ENCODE peak calls at places on chromosomes 7 and 10, in eight cellular contexts. One of them, this sample, is unnamed.

GRCh38 chr10:34651381-34651780 is 163.7 kb downstream of the PARD3 start:
- DNase-seq in HTR-8/SVneo: no peak
- DNase-seq in esophagus muscularis mucosa: no peak
- DNase-seq in NCI-H748 treated with DMSO at 0.1 percent for 48 hours: no peak
- DNase-seq in GM03348: no peak
- DNase-seq in T-helper 2 cell: no peak
- DNase-seq in cardiac muscle cell: peak
- DNase-seq in EH: no peak
- DNase-seq in this sample: no peak

GRCh38 chr10:123275183-123275549 is 121.0 kb downstream of the BUB3 start:
- DNase-seq in NCI-H748 treated with DMSO at 0.1 percent for 48 hours: no peak
- DNase-seq in esophagus muscularis mucosa: no peak
- DNase-seq in EH: no peak
- DNase-seq in T-helper 2 cell: no peak
- DNase-seq in cardiac muscle cell: no peak
- DNase-seq in HTR-8/SVneo: no peak
- DNase-seq in GM03348: no peak
- DNase-seq in this sample: no peak

GRCh38 chr7:118918556-118918955 is 694.1 kb downstream of the ANKRD7 start:
- DNase-seq in cardiac muscle cell: peak
- DNase-seq in GM03348: no peak
- DNase-seq in T-helper 2 cell: no peak
- DNase-seq in NCI-H748 treated with DMSO at 0.1 percent for 48 hours: peak
- DNase-seq in EH: no peak
- DNase-seq in HTR-8/SVneo: no peak
- DNase-seq in esophagus muscularis mucosa: no peak
- DNase-seq in this sample: no peak

GRCh38 chr7:17965600-17965999 is 25.3 kb upstream of the SNX13 start:
- DNase-seq in HTR-8/SVneo: no peak
- DNase-seq in T-helper 2 cell: no peak
- DNase-seq in EH: peak
- DNase-seq in NCI-H748 treated with DMSO at 0.1 percent for 48 hours: no peak
- DNase-seq in GM03348: peak
- DNase-seq in cardiac muscle cell: no peak
- DNase-seq in esophagus muscularis mucosa: no peak
- DNase-seq in this sample: peak

GRCh38 chr10:416091-416515 is 273.4 kb downstream of the DIP2C start:
- DNase-seq in HTR-8/SVneo: no peak
- DNase-seq in GM03348: no peak
- DNase-seq in NCI-H748 treated with DMSO at 0.1 percent for 48 hours: no peak
- DNase-seq in esophagus muscularis mucosa: peak
- DNase-seq in cardiac muscle cell: no peak
- DNase-seq in EH: no peak
- DNase-seq in T-helper 2 cell: no peak
- DNase-seq in this sample: no peak

GRCh38 chr10:101091546-101092290 is 29.9 kb downstream of the KAZALD1 start:
- DNase-seq in esophagus muscularis mucosa: no peak
- DNase-seq in cardiac muscle cell: no peak
- DNase-seq in NCI-H748 treated with DMSO at 0.1 percent for 48 hours: no peak
- DNase-seq in HTR-8/SVneo: no peak
- DNase-seq in T-helper 2 cell: no peak
- DNase-seq in GM03348: no peak
- DNase-seq in EH: peak
- DNase-seq in this sample: no peak

GRCh38 chr7:131522325-131522920 is 34.0 kb downstream of the PODXL start:
- DNase-seq in GM03348: no peak
- DNase-seq in esophagus muscularis mucosa: no peak
- DNase-seq in EH: peak
- DNase-seq in cardiac muscle cell: no peak
- DNase-seq in T-helper 2 cell: peak
- DNase-seq in NCI-H748 treated with DMSO at 0.1 percent for 48 hours: no peak
- DNase-seq in HTR-8/SVneo: no peak
- DNase-seq in this sample: no peak

GRCh38 chr10:11863353-11864105 is 40.4 kb downstream of the PROSER2 start:
- DNase-seq in HTR-8/SVneo: no peak
- DNase-seq in NCI-H748 treated with DMSO at 0.1 percent for 48 hours: no peak
- DNase-seq in GM03348: no peak
- DNase-seq in EH: no peak
- DNase-seq in cardiac muscle cell: no peak
- DNase-seq in T-helper 2 cell: peak
- DNase-seq in esophagus muscularis mucosa: no peak
- DNase-seq in this sample: no peak

GRCh38 chr7:102287465-102288146 is 938 bp downstream of the SH2B2 start:
- DNase-seq in T-helper 2 cell: peak
- DNase-seq in GM03348: peak
- DNase-seq in NCI-H748 treated with DMSO at 0.1 percent for 48 hours: no peak
- DNase-seq in HTR-8/SVneo: peak
- DNase-seq in esophagus muscularis mucosa: no peak
- DNase-seq in EH: peak
- DNase-seq in cardiac muscle cell: peak
- DNase-seq in this sample: peak

GRCh38 chr10:114526112-114526496 is 121.8 kb upstream of the AFAP1L2 start:
- DNase-seq in T-helper 2 cell: peak
- DNase-seq in esophagus muscularis mucosa: no peak
- DNase-seq in cardiac muscle cell: no peak
- DNase-seq in EH: peak
- DNase-seq in GM03348: no peak
- DNase-seq in HTR-8/SVneo: no peak
- DNase-seq in NCI-H748 treated with DMSO at 0.1 percent for 48 hours: no peak
- DNase-seq in this sample: no peak

GRCh38 chr10:124292911-124293640 is 125.6 kb downstream of the OAT start:
- DNase-seq in GM03348: no peak
- DNase-seq in cardiac muscle cell: no peak
- DNase-seq in HTR-8/SVneo: no peak
- DNase-seq in esophagus muscularis mucosa: no peak
- DNase-seq in NCI-H748 treated with DMSO at 0.1 percent for 48 hours: no peak
- DNase-seq in T-helper 2 cell: no peak
- DNase-seq in EH: peak
- DNase-seq in this sample: no peak

GRCh38 chr10:118811675-118812392 is 57.1 kb upstream of the CACUL1 start:
- DNase-seq in GM03348: no peak
- DNase-seq in NCI-H748 treated with DMSO at 0.1 percent for 48 hours: no peak
- DNase-seq in HTR-8/SVneo: no peak
- DNase-seq in T-helper 2 cell: no peak
- DNase-seq in cardiac muscle cell: no peak
- DNase-seq in EH: no peak
- DNase-seq in esophagus muscularis mucosa: no peak
- DNase-seq in this sample: no peak

GRCh38 chr10:106609867-106610266 is 554.6 kb downstream of the SORCS1 start:
- DNase-seq in T-helper 2 cell: no peak
- DNase-seq in NCI-H748 treated with DMSO at 0.1 percent for 48 hours: no peak
- DNase-seq in cardiac muscle cell: no peak
- DNase-seq in HTR-8/SVneo: no peak
- DNase-seq in esophagus muscularis mucosa: peak
- DNase-seq in EH: peak
- DNase-seq in GM03348: peak
- DNase-seq in this sample: peak

GRCh38 chr10:109025187-109025586 is 898.1 kb downstream of the XPNPEP1 start:
- DNase-seq in HTR-8/SVneo: no peak
- DNase-seq in cardiac muscle cell: no peak
- DNase-seq in GM03348: no peak
- DNase-seq in T-helper 2 cell: no peak
- DNase-seq in EH: no peak
- DNase-seq in esophagus muscularis mucosa: no peak
- DNase-seq in NCI-H748 treated with DMSO at 0.1 percent for 48 hours: no peak
- DNase-seq in this sample: no peak

GRCh38 chr7:17275749-17276671 is 22.4 kb upstream of the AHR start:
- DNase-seq in cardiac muscle cell: no peak
- DNase-seq in GM03348: peak
- DNase-seq in EH: peak
- DNase-seq in esophagus muscularis mucosa: no peak
- DNase-seq in NCI-H748 treated with DMSO at 0.1 percent for 48 hours: no peak
- DNase-seq in T-helper 2 cell: no peak
- DNase-seq in HTR-8/SVneo: peak
- DNase-seq in this sample: peak

GRCh38 chr7:153396475-153396874 is 636.9 kb downstream of the ACTR3B start:
- DNase-seq in esophagus muscularis mucosa: peak
- DNase-seq in NCI-H748 treated with DMSO at 0.1 percent for 48 hours: no peak
- DNase-seq in HTR-8/SVneo: no peak
- DNase-seq in EH: no peak
- DNase-seq in GM03348: no peak
- DNase-seq in cardiac muscle cell: no peak
- DNase-seq in T-helper 2 cell: no peak
- DNase-seq in this sample: no peak

GRCh38 chr7:73850212-73850611 is 7.9 kb upstream of the METTL27 start:
- DNase-seq in esophagus muscularis mucosa: no peak
- DNase-seq in GM03348: no peak
- DNase-seq in cardiac muscle cell: no peak
- DNase-seq in HTR-8/SVneo: no peak
- DNase-seq in NCI-H748 treated with DMSO at 0.1 percent for 48 hours: no peak
- DNase-seq in T-helper 2 cell: no peak
- DNase-seq in EH: no peak
- DNase-seq in this sample: no peak

GRCh38 chr10:86970152-86970886 is 2.0 kb downstream of the ADIRF start:
- DNase-seq in GM03348: peak
- DNase-seq in EH: peak
- DNase-seq in esophagus muscularis mucosa: peak
- DNase-seq in T-helper 2 cell: no peak
- DNase-seq in cardiac muscle cell: no peak
- DNase-seq in HTR-8/SVneo: no peak
- DNase-seq in NCI-H748 treated with DMSO at 0.1 percent for 48 hours: no peak
- DNase-seq in this sample: peak

GRCh38 chr7:3399858-3400257 is 98.8 kb downstream of the SDK1 start:
- DNase-seq in esophagus muscularis mucosa: no peak
- DNase-seq in NCI-H748 treated with DMSO at 0.1 percent for 48 hours: no peak
- DNase-seq in HTR-8/SVneo: no peak
- DNase-seq in cardiac muscle cell: peak
- DNase-seq in T-helper 2 cell: peak
- DNase-seq in EH: no peak
- DNase-seq in GM03348: no peak
- DNase-seq in this sample: no peak

GRCh38 chr7:134630890-134631289 is 15.8 kb upstream of the BPGM start:
- DNase-seq in HTR-8/SVneo: no peak
- DNase-seq in GM03348: no peak
- DNase-seq in esophagus muscularis mucosa: no peak
- DNase-seq in NCI-H748 treated with DMSO at 0.1 percent for 48 hours: no peak
- DNase-seq in T-helper 2 cell: no peak
- DNase-seq in cardiac muscle cell: no peak
- DNase-seq in EH: no peak
- DNase-seq in this sample: peak

GRCh38 chr10:14889318-14889717 is 10.7 kb downstream of the SUV39H2 start:
- DNase-seq in EH: peak
- DNase-seq in cardiac muscle cell: no peak
- DNase-seq in T-helper 2 cell: peak
- DNase-seq in HTR-8/SVneo: no peak
- DNase-seq in NCI-H748 treated with DMSO at 0.1 percent for 48 hours: no peak
- DNase-seq in GM03348: no peak
- DNase-seq in esophagus muscularis mucosa: no peak
- DNase-seq in this sample: no peak

GRCh38 chr10:80477813-80478212 is 23.7 kb downstream of the TSPAN14 start:
- DNase-seq in esophagus muscularis mucosa: no peak
- DNase-seq in cardiac muscle cell: no peak
- DNase-seq in EH: peak
- DNase-seq in GM03348: no peak
- DNase-seq in HTR-8/SVneo: peak
- DNase-seq in T-helper 2 cell: no peak
- DNase-seq in NCI-H748 treated with DMSO at 0.1 percent for 48 hours: no peak
- DNase-seq in this sample: peak

GRCh38 chr10:80520661-80521488 is 16.8 kb upstream of the SH2D4B start:
- DNase-seq in NCI-H748 treated with DMSO at 0.1 percent for 48 hours: no peak
- DNase-seq in cardiac muscle cell: no peak
- DNase-seq in EH: no peak
- DNase-seq in GM03348: no peak
- DNase-seq in esophagus muscularis mucosa: no peak
- DNase-seq in T-helper 2 cell: no peak
- DNase-seq in HTR-8/SVneo: no peak
- DNase-seq in this sample: no peak

GRCh38 chr10:78982726-78983125 is 86.0 kb upstream of the ZMIZ1 start:
- DNase-seq in HTR-8/SVneo: no peak
- DNase-seq in cardiac muscle cell: no peak
- DNase-seq in esophagus muscularis mucosa: no peak
- DNase-seq in NCI-H748 treated with DMSO at 0.1 percent for 48 hours: no peak
- DNase-seq in GM03348: no peak
- DNase-seq in EH: no peak
- DNase-seq in T-helper 2 cell: no peak
- DNase-seq in this sample: no peak

GRCh38 chr10:14658331-14659122 is 116.2 kb downstream of the FAM107B start:
- DNase-seq in cardiac muscle cell: no peak
- DNase-seq in EH: peak
- DNase-seq in NCI-H748 treated with DMSO at 0.1 percent for 48 hours: no peak
- DNase-seq in T-helper 2 cell: peak
- DNase-seq in esophagus muscularis mucosa: no peak
- DNase-seq in GM03348: peak
- DNase-seq in HTR-8/SVneo: no peak
- DNase-seq in this sample: peak

GRCh38 chr7:87944547-87944946 is 10.5 kb downstream of the ADAM22 start:
- DNase-seq in cardiac muscle cell: no peak
- DNase-seq in esophagus muscularis mucosa: no peak
- DNase-seq in T-helper 2 cell: no peak
- DNase-seq in NCI-H748 treated with DMSO at 0.1 percent for 48 hours: no peak
- DNase-seq in HTR-8/SVneo: no peak
- DNase-seq in GM03348: no peak
- DNase-seq in EH: no peak
- DNase-seq in this sample: no peak

GRCh38 chr10:102780246-102780645 is 36.5 kb downstream of the WBP1L start:
- DNase-seq in esophagus muscularis mucosa: no peak
- DNase-seq in GM03348: no peak
- DNase-seq in cardiac muscle cell: no peak
- DNase-seq in NCI-H748 treated with DMSO at 0.1 percent for 48 hours: no peak
- DNase-seq in HTR-8/SVneo: no peak
- DNase-seq in T-helper 2 cell: no peak
- DNase-seq in EH: peak
- DNase-seq in this sample: peak

GRCh38 chr7:35849158-35849831 is 48.4 kb downstream of the SEPTIN7 start:
- DNase-seq in NCI-H748 treated with DMSO at 0.1 percent for 48 hours: no peak
- DNase-seq in GM03348: no peak
- DNase-seq in EH: peak
- DNase-seq in cardiac muscle cell: no peak
- DNase-seq in HTR-8/SVneo: no peak
- DNase-seq in T-helper 2 cell: no peak
- DNase-seq in esophagus muscularis mucosa: no peak
- DNase-seq in this sample: no peak

GRCh38 chr10:115968236-115968635 is 304.8 kb downstream of the GFRA1 start:
- DNase-seq in esophagus muscularis mucosa: peak
- DNase-seq in HTR-8/SVneo: no peak
- DNase-seq in GM03348: no peak
- DNase-seq in cardiac muscle cell: no peak
- DNase-seq in NCI-H748 treated with DMSO at 0.1 percent for 48 hours: no peak
- DNase-seq in T-helper 2 cell: no peak
- DNase-seq in EH: no peak
- DNase-seq in this sample: no peak

GRCh38 chr7:117645456-117646181 is 165.8 kb downstream of the CFTR start:
- DNase-seq in cardiac muscle cell: no peak
- DNase-seq in HTR-8/SVneo: peak
- DNase-seq in GM03348: no peak
- DNase-seq in NCI-H748 treated with DMSO at 0.1 percent for 48 hours: no peak
- DNase-seq in esophagus muscularis mucosa: no peak
- DNase-seq in EH: peak
- DNase-seq in T-helper 2 cell: no peak
- DNase-seq in this sample: no peak

GRCh38 chr10:132058111-132058745 is 7.5 kb upstream of the JAKMIP3 start:
- DNase-seq in EH: no peak
- DNase-seq in esophagus muscularis mucosa: no peak
- DNase-seq in HTR-8/SVneo: no peak
- DNase-seq in NCI-H748 treated with DMSO at 0.1 percent for 48 hours: no peak
- DNase-seq in GM03348: no peak
- DNase-seq in T-helper 2 cell: peak
- DNase-seq in cardiac muscle cell: no peak
- DNase-seq in this sample: no peak

This sample was measured in HFFc6.